ENCODE peak calls at places on chromosomes 3 and 15, in eight cellular contexts. S, X, P, F, D, M, Q and G are unnamed samples.

GRCh38 chr3:165395188-165395587 is 199.0 kb upstream of the SLITRK3 start:
- DNase-seq in S (peak), X (no peak), P (no peak), F (no peak), D (no peak), M (no peak), Q (no peak), G (no peak)

GRCh38 chr3:10192953-10193691 is 28.4 kb downstream of the IRAK2 start:
- DNase-seq in S (peak), X (peak), P (no peak), F (peak), D (peak), M (no peak), Q (peak), G (no peak)

GRCh38 chr15:89127054-89127702 is 38.9 kb downstream of the ABHD2 start:
- DNase-seq in S (no peak), X (peak), P (no peak), F (no peak), D (no peak), M (no peak), Q (no peak), G (no peak)

GRCh38 chr3:177781686-177782161 is 584.4 kb upstream of the TBL1XR1 start:
- DNase-seq in S (no peak), X (no peak), P (no peak), F (no peak), D (no peak), M (no peak), Q (no peak), G (peak)

GRCh38 chr15:94327356-94327936 is 96.1 kb downstream of the MCTP2 start:
- DNase-seq in S (peak), X (peak), P (peak), F (peak), D (peak), M (peak), Q (no peak), G (no peak)

GRCh38 chr3:14239940-14240339 is 61.3 kb downstream of the LSM3 start:
- DNase-seq in S (no peak), X (no peak), P (no peak), F (no peak), D (no peak), M (no peak), Q (no peak), G (no peak)

GRCh38 chr3:146803746-146804145 is 198.6 kb upstream of the PLSCR5 start:
- DNase-seq in S (peak), X (no peak), P (no peak), F (no peak), D (no peak), M (no peak), Q (no peak), G (no peak)

GRCh38 chr3:38970851-38971638 is 80.7 kb downstream of the SCN11A start:
- DNase-seq in S (no peak), X (no peak), P (no peak), F (no peak), D (no peak), M (no peak), Q (no peak), G (no peak)

GRCh38 chr3:46725663-46726314 is 8.1 kb upstream of the PRSS50 start:
- DNase-seq in S (no peak), X (no peak), P (no peak), F (no peak), D (no peak), M (no peak), Q (no peak), G (no peak)

GRCh38 chr15:37397266-37398022 is 297.1 kb upstream of the MEIS2 start:
- DNase-seq in S (no peak), X (no peak), P (no peak), F (peak), D (no peak), M (no peak), Q (no peak), G (no peak)

GRCh38 chr15:49692514-49693090 is 71.8 kb downstream of the DTWD1 start:
- DNase-seq in S (no peak), X (no peak), P (no peak), F (no peak), D (no peak), M (no peak), Q (no peak), G (no peak)

GRCh38 chr15:68078365-68078764 is 24.2 kb downstream of the PIAS1 start:
- DNase-seq in S (no peak), X (no peak), P (no peak), F (peak), D (no peak), M (no peak), Q (no peak), G (no peak)

GRCh38 chr3:126959921-126960603 is 22.9 kb upstream of the PLXNA1 start:
- DNase-seq in S (peak), X (peak), P (no peak), F (peak), D (peak), M (no peak), Q (no peak), G (no peak)

GRCh38 chr3:44886561-44886960 is 12.2 kb downstream of the TGM4 start:
- DNase-seq in S (no peak), X (peak), P (peak), F (no peak), D (no peak), M (no peak), Q (no peak), G (no peak)

GRCh38 chr3:186953011-186953487 is 22.7 kb downstream of the ST6GAL1 start:
- DNase-seq in S (no peak), X (no peak), P (no peak), F (no peak), D (no peak), M (no peak), Q (no peak), G (peak)
- TF ChIP-seq REST in S (no peak), X (no peak), P (no peak), F (no peak), D (no peak), M (no peak), Q (no peak), G (no peak)

GRCh38 chr15:69080203-69080957 is 65.9 kb downstream of the NOX5 start:
- DNase-seq in S (peak), X (no peak), P (no peak), F (peak), D (no peak), M (no peak), Q (no peak), G (no peak)
- TF ChIP-seq REST in S (no peak), X (no peak), P (no peak), F (no peak), D (no peak), M (no peak), Q (no peak), G (no peak)

GRCh38 chr15:64883997-64884511 is 27.6 kb upstream of the ANKDD1A start:
- DNase-seq in S (no peak), X (peak), P (peak), F (peak), D (no peak), M (no peak), Q (peak), G (peak)
- TF ChIP-seq REST in S (no peak), X (no peak), P (no peak), F (no peak), D (no peak), M (no peak), Q (no peak), G (no peak)

DNA sequence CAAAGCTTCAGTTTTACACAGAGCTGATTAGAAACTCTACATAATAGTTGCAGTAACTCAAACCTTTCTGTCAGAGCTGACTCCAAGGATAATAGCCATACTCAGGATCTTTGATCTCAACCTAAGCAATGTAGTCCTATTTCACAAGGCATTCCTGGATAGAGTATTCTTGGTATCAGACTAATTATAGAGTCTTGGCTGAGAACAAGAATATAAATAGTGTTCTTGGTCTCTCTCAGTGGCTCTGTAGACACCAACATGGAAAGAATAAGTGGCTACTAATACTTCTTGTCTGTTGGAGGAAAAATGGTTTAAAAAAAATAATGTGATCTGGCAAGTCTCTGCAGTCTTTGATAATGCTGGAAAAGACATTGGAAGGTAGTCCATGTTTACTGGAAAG is 55.7 kb downstream of the RIOX2 start:
- DNase-seq in S (no peak), X (no peak), P (no peak), F (no peak), D (no peak), M (no peak), Q (no peak), G (no peak)
- TF ChIP-seq REST in S (no peak), X (no peak), P (no peak), F (no peak), D (no peak), M (no peak), Q (no peak), G (no peak)

GRCh38 chr15:42203891-42204290 is 4.2 kb downstream of the VPS39 start:
- DNase-seq in S (no peak), X (no peak), P (no peak), F (no peak), D (no peak), M (no peak), Q (no peak), G (no peak)

GRCh38 chr15:42202653-42203052 is 5.5 kb downstream of the VPS39 start:
- DNase-seq in S (no peak), X (no peak), P (no peak), F (no peak), D (no peak), M (no peak), Q (no peak), G (no peak)

GRCh38 chr15:42210703-42211102 is 2.6 kb upstream of the VPS39 start:
- DNase-seq in S (no peak), X (no peak), P (no peak), F (no peak), D (no peak), M (no peak), Q (no peak), G (peak)

GRCh38 chr15:42213481-42213880 is 5.4 kb upstream of the VPS39 start:
- DNase-seq in S (no peak), X (no peak), P (no peak), F (no peak), D (no peak), M (no peak), Q (no peak), G (no peak)

DNA sequence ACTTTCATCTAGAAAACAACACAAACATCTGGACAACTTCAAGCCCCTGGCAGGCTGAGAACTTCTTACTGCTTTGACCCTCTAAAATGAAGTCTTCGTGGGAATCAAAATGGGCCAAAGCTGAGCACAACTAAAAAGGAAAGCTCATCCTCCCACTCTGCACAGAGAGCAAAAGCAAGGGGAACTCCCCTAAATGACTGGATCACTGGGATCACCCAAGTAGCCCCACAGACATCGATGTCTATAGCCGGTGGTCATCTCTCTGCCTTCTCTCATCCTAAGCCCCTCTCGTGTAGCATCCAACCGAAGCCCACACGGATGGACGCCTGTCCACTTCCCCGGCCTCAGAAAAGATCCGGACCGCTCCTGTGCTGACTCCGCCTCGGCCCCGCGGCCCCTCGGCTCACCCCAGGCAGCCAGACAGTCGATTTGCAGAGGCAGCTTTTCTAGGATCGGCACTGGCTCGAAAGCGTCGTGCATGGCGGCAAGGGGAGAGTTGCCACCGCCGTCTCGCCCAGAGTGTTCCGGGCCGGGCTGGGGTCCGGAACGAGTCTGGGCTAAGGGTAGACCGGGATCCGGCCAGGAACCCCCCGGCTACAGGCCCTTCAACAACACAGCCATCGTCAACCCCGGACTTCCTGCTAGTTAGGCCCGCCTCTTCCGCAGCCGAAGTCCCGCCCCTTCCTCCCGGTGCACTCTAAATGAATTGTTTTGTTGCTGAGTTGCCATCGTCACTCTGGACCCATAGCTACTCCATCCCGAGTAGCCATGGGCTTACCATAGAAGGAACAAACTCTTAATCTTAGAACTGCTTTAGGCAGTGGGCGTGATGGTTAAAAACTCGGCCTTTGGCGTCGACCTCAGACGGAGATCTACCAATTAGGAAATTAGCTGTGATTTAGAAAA is at the start of gene VPS39:
- DNase-seq in S (peak), X (peak), P (peak), F (peak), D (peak), M (peak), Q (peak), G (peak)
- TF ChIP-seq REST in S (no peak), X (no peak), P (no peak), F (no peak), D (no peak), M (no peak), Q (no peak), G (no peak)

DNA sequence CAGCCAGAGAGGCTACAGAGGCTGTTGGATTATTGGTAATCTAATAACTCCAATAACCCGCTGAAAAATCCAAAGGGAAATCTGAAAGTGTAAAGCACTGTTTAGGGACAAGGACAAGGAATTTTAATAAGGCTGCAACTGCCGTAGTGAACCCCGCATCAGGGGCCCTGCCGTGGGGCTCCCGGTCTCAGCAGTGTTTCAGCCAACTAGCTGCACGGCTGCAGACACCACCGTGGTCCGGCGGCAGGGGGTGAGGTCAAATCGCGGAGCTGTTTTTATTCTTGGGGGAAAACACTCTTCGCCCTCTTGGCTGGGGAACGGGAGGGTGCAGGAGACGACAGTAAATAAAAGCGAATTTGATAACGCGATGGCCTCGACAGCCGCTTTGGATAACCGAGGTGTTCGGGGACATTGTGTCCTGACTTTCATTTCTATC is 6.1 kb downstream of the BCL6 start:
- DNase-seq in S (peak), X (no peak), P (no peak), F (no peak), D (no peak), M (no peak), Q (no peak), G (peak)
- TF ChIP-seq REST in S (no peak), X (no peak), P (no peak), F (no peak), D (no peak), M (no peak), Q (no peak), G (no peak)

DNA sequence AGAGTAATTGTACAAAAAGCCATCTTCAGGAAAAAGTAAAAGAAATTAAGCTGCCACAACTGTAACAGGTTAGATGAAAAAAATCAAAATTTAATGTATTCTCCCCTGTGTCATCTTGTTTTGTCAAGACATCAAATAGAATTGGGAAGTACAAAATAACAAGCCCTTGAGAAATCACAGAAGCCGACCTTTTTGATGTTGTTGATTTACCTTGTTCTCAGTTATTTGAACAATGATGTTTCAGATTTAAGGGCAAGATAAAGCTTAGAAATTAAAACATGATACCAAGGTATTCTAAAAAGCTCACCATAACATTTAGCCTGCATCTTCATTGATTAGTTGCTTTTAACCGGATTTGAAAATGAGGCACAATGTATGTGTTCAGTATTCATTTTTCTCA is 523.0 kb downstream of the FOXP1 start:
- DNase-seq in S (no peak), X (no peak), P (no peak), F (no peak), D (peak), M (no peak), Q (no peak), G (no peak)
- TF ChIP-seq REST in S (no peak), X (no peak), P (no peak), F (no peak), D (peak), M (no peak), Q (no peak), G (no peak)

GRCh38 chr3:149801639-149802038 is 9.3 kb upstream of the ANKUB1 start:
- DNase-seq in S (no peak), X (peak), P (no peak), F (no peak), D (no peak), M (no peak), Q (no peak), G (no peak)

GRCh38 chr3:149801200-149801599 is 8.8 kb upstream of the ANKUB1 start:
- DNase-seq in S (no peak), X (no peak), P (no peak), F (no peak), D (no peak), M (no peak), Q (no peak), G (no peak)

GRCh38 chr3:149806171-149806778 is 6.7 kb upstream of the RNF13 start:
- DNase-seq in S (no peak), X (no peak), P (no peak), F (no peak), D (no peak), M (no peak), Q (no peak), G (no peak)

GRCh38 chr3:149800693-149801092 is 8.3 kb upstream of the ANKUB1 start:
- DNase-seq in S (no peak), X (no peak), P (no peak), F (no peak), D (no peak), M (no peak), Q (no peak), G (no peak)
- TF ChIP-seq REST in S (no peak), X (no peak), P (no peak), F (no peak), D (no peak), M (no peak), Q (no peak), G (no peak)

GRCh38 chr3:94099311-94099710 is 36.5 kb downstream of the NSUN3 start:
- DNase-seq in S (no peak), X (no peak), P (no peak), F (no peak), D (no peak), M (no peak), Q (no peak), G (no peak)
- TF ChIP-seq REST in S (no peak), X (no peak), P (no peak), F (no peak), D (no peak), M (no peak), Q (no peak), G (no peak)